ENCODE peak calls at places on chromosome 2, in five cellular contexts. One of them, this sample, is unnamed.

GRCh38 chr2:216775043-216775453 is 79.7 kb upstream of the IGFBP5 start:
- DNase-seq in adrenal gland: peak
- DNase-seq in KBM-7: no peak
- DNase-seq in Caki2: peak
- DNase-seq in fibroblast of the aortic adventitia: peak
- DNase-seq in this sample: peak

GRCh38 chr2:44580875-44581515 is 219.2 kb downstream of the CAMKMT start:
- DNase-seq in KBM-7: no peak
- DNase-seq in adrenal gland: no peak
- DNase-seq in Caki2: no peak
- DNase-seq in fibroblast of the aortic adventitia: no peak
- DNase-seq in this sample: no peak

GRCh38 chr2:48728827-48729226 is 26.7 kb downstream of the LHCGR start:
- DNase-seq in Caki2: no peak
- DNase-seq in KBM-7: no peak
- DNase-seq in adrenal gland: no peak
- DNase-seq in fibroblast of the aortic adventitia: no peak
- DNase-seq in this sample: no peak

GRCh38 chr2:1483551-1483950 is 70.3 kb downstream of the TPO start:
- DNase-seq in adrenal gland: no peak
- DNase-seq in Caki2: no peak
- DNase-seq in fibroblast of the aortic adventitia: no peak
- DNase-seq in KBM-7: no peak
- DNase-seq in this sample: no peak

GRCh38 chr2:159095813-159096212 is 127.4 kb downstream of the TANC1 start:
- DNase-seq in fibroblast of the aortic adventitia: no peak
- DNase-seq in Caki2: no peak
- DNase-seq in KBM-7: no peak
- DNase-seq in adrenal gland: no peak
- DNase-seq in this sample: no peak

GRCh38 chr2:204492417-204492816 is 52.9 kb upstream of the PARD3B start:
- DNase-seq in adrenal gland: no peak
- DNase-seq in Caki2: no peak
- DNase-seq in KBM-7: no peak
- DNase-seq in fibroblast of the aortic adventitia: no peak
- DNase-seq in this sample: no peak

GRCh38 chr2:219492575-219492974 is 6.1 kb upstream of the GMPPA start:
- DNase-seq in fibroblast of the aortic adventitia: no peak
- DNase-seq in Caki2: no peak
- DNase-seq in adrenal gland: no peak
- DNase-seq in KBM-7: no peak
- DNase-seq in this sample: no peak

GRCh38 chr2:36492216-36492945 is 105.6 kb downstream of the FEZ2 start:
- DNase-seq in Caki2: peak
- DNase-seq in KBM-7: no peak
- DNase-seq in adrenal gland: no peak
- DNase-seq in fibroblast of the aortic adventitia: no peak
- DNase-seq in this sample: no peak

GRCh38 chr2:65085148-65085547 is 28.9 kb downstream of the CEP68 start:
- DNase-seq in adrenal gland: no peak
- DNase-seq in Caki2: no peak
- DNase-seq in fibroblast of the aortic adventitia: no peak
- DNase-seq in KBM-7: no peak
- DNase-seq in this sample: no peak

GRCh38 chr2:113135354-113135753 is 8.0 kb downstream of the IL1RN start:
- DNase-seq in KBM-7: no peak
- DNase-seq in Caki2: no peak
- DNase-seq in fibroblast of the aortic adventitia: no peak
- DNase-seq in adrenal gland: no peak
- DNase-seq in this sample: no peak

GRCh38 chr2:64019975-64020281 is 700 bp upstream of the VPS54 start:
- DNase-seq in adrenal gland: no peak
- DNase-seq in KBM-7: no peak
- DNase-seq in fibroblast of the aortic adventitia: peak
- DNase-seq in Caki2: peak
- DNase-seq in this sample: no peak

GRCh38 chr2:73984922-73985317 is 210 bp downstream of the TET3 start:
- DNase-seq in KBM-7: peak
- DNase-seq in adrenal gland: peak
- DNase-seq in Caki2: no peak
- DNase-seq in fibroblast of the aortic adventitia: no peak
- DNase-seq in this sample: no peak

GRCh38 chr2:59308108-59308507 is 1067.0 kb upstream of the FANCL start:
- DNase-seq in fibroblast of the aortic adventitia: no peak
- DNase-seq in KBM-7: no peak
- DNase-seq in Caki2: no peak
- DNase-seq in adrenal gland: no peak
- DNase-seq in this sample: no peak

GRCh38 chr2:54239427-54239826 is 16.6 kb downstream of the TSPYL6 start:
- DNase-seq in adrenal gland: no peak
- DNase-seq in fibroblast of the aortic adventitia: peak
- DNase-seq in Caki2: no peak
- DNase-seq in KBM-7: no peak
- DNase-seq in this sample: no peak

GRCh38 chr2:128635361-128635900 is 316.8 kb upstream of the HS6ST1 start:
- DNase-seq in KBM-7: no peak
- DNase-seq in Caki2: no peak
- DNase-seq in fibroblast of the aortic adventitia: no peak
- DNase-seq in adrenal gland: no peak
- DNase-seq in this sample: no peak

GRCh38 chr2:127108090-127108523 is 1.2 kb upstream of the BIN1 start:
- DNase-seq in adrenal gland: peak
- DNase-seq in Caki2: no peak
- DNase-seq in fibroblast of the aortic adventitia: no peak
- DNase-seq in KBM-7: no peak
- DNase-seq in this sample: no peak

GRCh38 chr2:29011650-29012060 is 30.6 kb downstream of the TOGARAM2 start:
- DNase-seq in Caki2: no peak
- DNase-seq in adrenal gland: no peak
- DNase-seq in KBM-7: no peak
- DNase-seq in fibroblast of the aortic adventitia: no peak
- DNase-seq in this sample: no peak

GRCh38 chr2:64062840-64063239 is 43.6 kb upstream of the VPS54 start:
- DNase-seq in KBM-7: no peak
- DNase-seq in Caki2: no peak
- DNase-seq in fibroblast of the aortic adventitia: peak
- DNase-seq in adrenal gland: no peak
- DNase-seq in this sample: no peak

GRCh38 chr2:230797515-230798495 is 66.9 kb upstream of the ITM2C start:
- DNase-seq in Caki2: no peak
- DNase-seq in KBM-7: peak
- DNase-seq in adrenal gland: no peak
- DNase-seq in fibroblast of the aortic adventitia: no peak
- DNase-seq in this sample: no peak

GRCh38 chr2:144350151-144350802 is 169.6 kb downstream of the ZEB2 start:
- DNase-seq in Caki2: no peak
- DNase-seq in adrenal gland: no peak
- DNase-seq in fibroblast of the aortic adventitia: no peak
- DNase-seq in KBM-7: no peak
- DNase-seq in this sample: no peak

GRCh38 chr2:140454717-140455116 is 1674.5 kb upstream of the NXPH2 start:
- DNase-seq in fibroblast of the aortic adventitia: peak
- DNase-seq in KBM-7: no peak
- DNase-seq in Caki2: peak
- DNase-seq in adrenal gland: no peak
- DNase-seq in this sample: no peak

GRCh38 chr2:64749446-64749845 is 95.7 kb upstream of the SERTAD2 start:
- DNase-seq in fibroblast of the aortic adventitia: no peak
- DNase-seq in adrenal gland: no peak
- DNase-seq in KBM-7: peak
- DNase-seq in Caki2: no peak
- DNase-seq in this sample: no peak

GRCh38 chr2:10285578-10286198 is 17.0 kb upstream of the HPCAL1 start:
- DNase-seq in adrenal gland: peak
- DNase-seq in Caki2: peak
- DNase-seq in fibroblast of the aortic adventitia: peak
- DNase-seq in KBM-7: peak
- DNase-seq in this sample: peak

GRCh38 chr2:225471492-225471891 is 72.0 kb downstream of the NYAP2 start:
- DNase-seq in fibroblast of the aortic adventitia: no peak
- DNase-seq in KBM-7: no peak
- DNase-seq in adrenal gland: no peak
- DNase-seq in Caki2: peak
- DNase-seq in this sample: no peak

GRCh38 chr2:133489641-133490411 is 78.4 kb downstream of the NCKAP5 start:
- DNase-seq in Caki2: no peak
- DNase-seq in KBM-7: no peak
- DNase-seq in fibroblast of the aortic adventitia: peak
- DNase-seq in adrenal gland: no peak
- DNase-seq in this sample: no peak

GRCh38 chr2:174553811-174554493 is 43.7 kb downstream of the WIPF1 start:
- DNase-seq in adrenal gland: no peak
- DNase-seq in KBM-7: peak
- DNase-seq in fibroblast of the aortic adventitia: no peak
- DNase-seq in Caki2: no peak
- DNase-seq in this sample: no peak

GRCh38 chr2:240564191-240564570 is 4.0 kb downstream of the DUSP28 start:
- DNase-seq in Caki2: no peak
- DNase-seq in KBM-7: no peak
- DNase-seq in adrenal gland: peak
- DNase-seq in fibroblast of the aortic adventitia: no peak
- DNase-seq in this sample: no peak

GRCh38 chr2:119231975-119232665 is 8.5 kb downstream of the STEAP3 start:
- DNase-seq in adrenal gland: no peak
- DNase-seq in KBM-7: no peak
- DNase-seq in fibroblast of the aortic adventitia: peak
- DNase-seq in Caki2: no peak
- DNase-seq in this sample: no peak

GRCh38 chr2:215269397-215270117 is 42.3 kb upstream of the ATIC start:
- DNase-seq in KBM-7: peak
- DNase-seq in adrenal gland: peak
- DNase-seq in Caki2: peak
- DNase-seq in fibroblast of the aortic adventitia: peak
- DNase-seq in this sample: no peak

GRCh38 chr2:152609174-152609573 is 108.1 kb downstream of the PRPF40A start:
- DNase-seq in KBM-7: no peak
- DNase-seq in adrenal gland: no peak
- DNase-seq in fibroblast of the aortic adventitia: peak
- DNase-seq in Caki2: no peak
- DNase-seq in this sample: no peak

GRCh38 chr2:225995788-225996476 is 596.4 kb downstream of the NYAP2 start:
- DNase-seq in KBM-7: no peak
- DNase-seq in adrenal gland: no peak
- DNase-seq in Caki2: no peak
- DNase-seq in fibroblast of the aortic adventitia: peak
- DNase-seq in this sample: no peak

This sample was measured in GOT3.